ENCODE peak calls at places on chromosome 20, in ten cellular contexts. S is NCI-H1105 treated with DMSO at 0.1 percent for 48 hours, N is hypothalamus, P is C1 segment of cervical spinal cord, U is neuronal stem cell, W is fibroblast of the aortic adventitia, F is NCI-H2171 treated with DMSO at 0.1 percent for 48 hours, B is NCI-H69, D is amygdala, Y is NCI-H2029 treated with DMSO at 0.1 percent for 48 hours. M is an unnamed sample.

GRCh38 chr20:44405246-44405645 is 49.7 kb downstream of the HNF4A start:
- DNase-seq in P (no peak), F (no peak), Y (no peak), S (peak; percentile 18), W (no peak), N (no peak), B (no peak), U (no peak), D (no peak), M (no peak)

GRCh38 chr20:63083831-63084562 is 77.2 kb upstream of the BHLHE23 start:
- DNase-seq in F (no peak), Y (no peak), P (no peak), S (no peak), D (no peak), W (no peak), U (no peak), N (no peak), B (no peak), M (no peak)

GRCh38 chr20:62120990-62121775 is 1.1 kb upstream of the LSM14B start:
- DNase-seq in B (no peak), W (peak; percentile 80), Y (peak; percentile 39), D (no peak), F (peak; percentile 78), S (no peak), U (no peak), P (no peak), N (peak; percentile 19), M (no peak)

GRCh38 chr20:38970302-38970701 is 8.2 kb downstream of the DHX35 start:
- DNase-seq in N (no peak), U (no peak), W (peak; percentile 35), Y (no peak), F (no peak), P (no peak), S (no peak), B (no peak), D (no peak), M (no peak)

GRCh38 chr20:11529046-11529445 is 388.6 kb upstream of the BTBD3 start:
- DNase-seq in Y (no peak), F (no peak), D (no peak), B (no peak), P (no peak), N (no peak), U (no peak), S (no peak), W (no peak), M (no peak)

GRCh38 chr20:41248371-41249024 is 69.0 kb downstream of the ZHX3 start:
- DNase-seq in P (no peak), N (no peak), D (no peak), S (no peak), W (peak; percentile 46), B (no peak), Y (no peak), F (no peak), U (no peak), M (no peak)

GRCh38 chr20:33646191-33646590 is 15.9 kb upstream of the C20orf144 start:
- DNase-seq in S (no peak), P (no peak), D (no peak), B (no peak), F (no peak), Y (no peak), U (no peak), W (no peak), N (no peak), M (no peak)

GRCh38 chr20:39756828-39757227 is 794.7 kb downstream of the DHX35 start:
- DNase-seq in U (no peak), F (no peak), S (no peak), D (no peak), B (no peak), P (no peak), N (no peak), Y (no peak), W (no peak), M (no peak)

GRCh38 chr20:58088625-58089024 is 139.8 kb downstream of the ANKRD60 start:
- DNase-seq in B (no peak), N (no peak), W (no peak), S (no peak), Y (no peak), D (no peak), U (no peak), F (no peak), P (no peak), M (no peak)

GRCh38 chr20:43372051-43372450 is 85.6 kb upstream of the SRSF6 start:
- DNase-seq in D (no peak), Y (no peak), F (no peak), P (no peak), N (no peak), B (no peak), S (no peak), U (no peak), W (peak; percentile 67), M (peak; percentile 11)

GRCh38 chr20:56463428-56463827 is 5.0 kb upstream of the RTF2 start:
- DNase-seq in S (no peak), W (no peak), B (no peak), D (no peak), N (no peak), P (no peak), U (no peak), Y (no peak), F (no peak), M (no peak)

M was measured in MG63.